ENCODE peak calls at places on chromosomes 5 and 9, in ten cellular contexts. J is HCT116, W is upper lobe of left lung, X is suprapubic skin, Y is spleen, O is stomach, I is esophagus muscularis mucosa, N is GM12878, Z is sigmoid colon, S is prostate gland. L is an unnamed sample.
A peak's percentile ranks its signal among the peaks of the same experiment; 100 is the strongest.

GRCh38 chr9:108412755-108413154 is 443.0 kb downstream of the ACTL7B start:
- DNase-seq in J (no peak), W (no peak), X (no peak), Y (no peak), O (no peak), I (no peak), N (no peak), Z (no peak), S (no peak), L (no peak)

GRCh38 chr5:68196876-68197275 is 18.7 kb upstream of the PIK3R1 start:
- DNase-seq in J (no peak), W (peak; percentile 54), X (no peak), Y (no peak), O (no peak), I (no peak), N (peak; percentile 67), Z (peak; percentile 73), S (no peak), L (no peak)

GRCh38 chr5:79628811-79629210 is 16.6 kb downstream of the TENT2 start:
- DNase-seq in J (no peak), W (no peak), X (no peak), Y (no peak), O (no peak), I (no peak), N (no peak), Z (no peak), S (no peak), L (no peak)

GRCh38 chr9:86202338-86202882 is 57.0 kb downstream of the C9orf153 start:
- DNase-seq in J (peak; percentile 27), W (no peak), X (no peak), Y (no peak), O (no peak), I (no peak), N (peak; percentile 20), Z (no peak), S (no peak), L (no peak)

GRCh38 chr5:78983601-78984000 is 1.5 kb downstream of the ARSB start:
- DNase-seq in J (no peak), W (no peak), X (no peak), Y (no peak), O (no peak), I (no peak), N (no peak), Z (no peak), S (no peak), L (no peak)

GRCh38 chr5:93578179-93578812 is 2.7 kb downstream of the NR2F1-AS1 start:
- DNase-seq in J (no peak), W (no peak), X (no peak), Y (no peak), O (no peak), I (no peak), N (no peak), Z (no peak), S (no peak), L (no peak)

GRCh38 chr5:23089316-23089715 is 236.2 kb upstream of the CDH12 start:
- DNase-seq in J (no peak), W (no peak), X (no peak), Y (no peak), O (no peak), I (no peak), N (no peak), Z (no peak), S (no peak), L (no peak)

GRCh38 chr5:11273180-11273882 is 512.3 kb upstream of the DAP start:
- DNase-seq in J (no peak), W (no peak), X (no peak), Y (no peak), O (no peak), I (no peak), N (no peak), Z (no peak), S (no peak), L (no peak)

DNA sequence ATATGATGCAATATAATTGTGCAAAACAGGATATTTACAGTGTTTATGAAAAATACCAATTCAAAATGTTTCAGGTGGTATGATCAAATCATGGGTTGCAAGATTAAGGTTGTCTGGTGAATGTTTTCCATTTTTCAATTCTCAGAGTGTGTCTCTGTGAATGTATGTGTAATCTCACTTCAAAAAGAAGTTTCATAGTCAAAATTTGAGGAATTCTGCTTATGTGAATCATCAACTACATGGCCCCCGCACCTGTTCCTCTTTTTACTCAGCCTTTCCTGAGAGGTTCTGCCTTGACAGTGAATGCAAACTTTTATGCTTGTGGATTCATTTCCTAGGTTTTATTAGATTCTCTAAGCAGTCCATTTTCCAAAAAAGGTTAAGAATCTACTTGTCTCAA is 32.1 kb downstream of the KCTD16 start:
- DNase-seq in J (no peak), W (no peak), X (no peak), Y (no peak), O (no peak), I (no peak), N (no peak), Z (no peak), S (no peak), L (no peak)
- H3K4me3 ChIP-seq in J (no peak overlapping the region), W (no peak overlapping the region), X (no peak overlapping the region), Y (no peak overlapping the region), O (no peak overlapping the region), I (no peak overlapping the region), N (no peak overlapping the region), Z (no peak overlapping the region), S (no peak overlapping the region), L (no peak overlapping the region)

GRCh38 chr9:113566712-113567071 is 103.2 kb downstream of the RGS3 start:
- DNase-seq in J (no peak), W (peak; percentile 89), X (peak; percentile 59), Y (peak; percentile 62), O (peak; percentile 46), I (no peak), N (no peak), Z (peak; percentile 73), S (no peak), L (no peak)

GRCh38 chr9:113568481-113569321 is 105.2 kb downstream of the RGS3 start:
- DNase-seq in J (no peak), W (peak; percentile 20), X (peak; percentile 57), Y (peak; percentile 66), O (no peak), I (no peak), N (no peak), Z (peak; percentile 58), S (no peak), L (no peak)

GRCh38 chr9:113566011-113566711 is 102.6 kb downstream of the RGS3 start:
- DNase-seq in J (no peak), W (peak; percentile 21), X (peak; percentile 56), Y (peak; percentile 59), O (no peak), I (no peak), N (no peak), Z (peak; percentile 64), S (no peak), L (peak; percentile 49)

GRCh38 chr9:113568081-113568435 is 104.5 kb downstream of the RGS3 start:
- DNase-seq in J (no peak), W (peak; percentile 17), X (peak; percentile 33), Y (peak; percentile 41), O (no peak), I (no peak), N (no peak), Z (peak; percentile 42), S (no peak), L (no peak)

GRCh38 chr9:113567361-113568080 is 104.0 kb downstream of the RGS3 start:
- DNase-seq in J (no peak), W (peak; percentile 15), X (peak; percentile 47), Y (peak; percentile 42), O (no peak), I (no peak), N (no peak), Z (peak; percentile 57), S (no peak), L (peak; percentile 42)
- TF ChIP-seq POLR2AphosphoS5 in J (no peak), W (no peak), X (no peak), Y (no peak), O (no peak), I (no peak), N (peak; percentile 24), Z (no peak), S (no peak), L (no peak)

GRCh38 chr5:113059232-113059805 is 82.7 kb downstream of the DCP2 start:
- DNase-seq in J (no peak), W (no peak), X (no peak), Y (peak; percentile 64), O (no peak), I (no peak), N (no peak), Z (no peak), S (no peak), L (no peak)
- H3K4me3 ChIP-seq in J (no peak overlapping the region), W (no peak overlapping the region), X (no peak overlapping the region), Y (no peak overlapping the region), O (no peak overlapping the region), I (no peak overlapping the region), N (no peak overlapping the region), Z (no peak overlapping the region), S (no peak overlapping the region), L (no peak overlapping the region)

GRCh38 chr5:172770374-172770674 is 671 bp downstream of the DUSP1 start:
- DNase-seq in J (no peak), W (no peak), X (peak; percentile 79), Y (peak; percentile 94), O (no peak), I (no peak), N (no peak), Z (no peak), S (no peak), L (no peak)

GRCh38 chr5:172769598-172770373 is 1.2 kb downstream of the DUSP1 start:
- DNase-seq in J (no peak), W (peak; percentile 39), X (peak; percentile 65), Y (peak; percentile 88), O (no peak), I (no peak), N (no peak), Z (peak; percentile 84), S (no peak), L (no peak)

GRCh38 chr5:172769324-172769597 is 1.7 kb downstream of the DUSP1 start:
- DNase-seq in J (no peak), W (no peak), X (no peak), Y (no peak), O (no peak), I (no peak), N (no peak), Z (no peak), S (no peak), L (no peak)

GRCh38 chr5:172768098-172768572 is 2.9 kb downstream of the DUSP1 start:
- DNase-seq in J (no peak), W (no peak), X (no peak), Y (no peak), O (no peak), I (no peak), N (no peak), Z (no peak), S (no peak), L (no peak)

DNA sequence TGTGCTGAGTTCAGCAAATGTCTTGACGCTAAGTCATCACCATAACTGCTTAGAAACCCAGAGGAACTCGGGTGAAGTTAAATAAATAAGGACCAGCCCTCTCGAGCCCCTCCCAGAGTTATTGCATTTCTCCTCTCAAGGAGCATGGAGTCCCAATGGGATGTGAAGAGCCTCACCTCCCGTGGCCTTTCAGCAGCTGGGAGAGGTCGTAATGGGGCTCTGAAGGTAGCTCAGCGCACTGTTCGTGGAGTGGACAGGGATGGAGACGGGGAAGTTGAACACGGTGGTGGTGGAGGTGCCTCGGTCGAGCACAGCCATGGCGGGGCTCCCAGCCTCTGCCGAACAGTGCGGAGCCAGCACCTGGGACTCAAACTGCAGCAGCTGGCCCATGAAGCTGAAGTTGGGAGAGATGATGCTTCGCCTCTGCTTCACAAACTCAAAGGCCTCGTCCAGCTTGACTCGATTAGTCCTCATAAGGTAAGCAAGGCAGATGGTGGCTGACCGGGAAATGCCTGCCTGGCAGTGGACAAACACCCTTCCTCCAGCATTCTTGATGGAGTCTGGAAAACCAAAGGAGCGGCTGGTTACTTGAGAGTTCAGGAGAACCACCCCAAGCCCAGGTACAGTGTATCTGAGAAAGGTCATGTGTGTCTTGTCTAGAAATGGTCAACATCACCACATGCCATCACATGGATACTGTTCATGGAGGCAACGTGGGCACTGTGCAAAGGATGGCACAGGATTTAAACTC is 2.2 kb downstream of the DUSP1 start:
- DNase-seq in J (no peak), W (peak; percentile 40), X (peak; percentile 70), Y (peak; percentile 86), O (peak; percentile 52), I (no peak), N (no peak), Z (no peak), S (no peak), L (no peak)
- TF ChIP-seq POLR2AphosphoS5 in J (no peak), W (peak; percentile 97), X (no peak), Y (peak; percentile 99), O (peak; percentile 95), I (no peak), N (no peak), Z (peak; percentile 79), S (peak; percentile 74), L (peak; percentile 94)